ENCODE peak calls at places on chromosome 18, in eight cellular contexts. O is A549, A is K562, X is GM12878, Y is IMR-90, K is HepG2, S is SK-N-SH, P is H1. M is an unnamed sample.

GRCh38 chr18:27599202-27599829 is 414.2 kb upstream of the CHST9 start:
- DNase-seq in A (peak), Y (peak), X (no peak), S (peak), O (peak), P (no peak), K (peak), M (peak)

GRCh38 chr18:23752363-23752762 is 63.1 kb downstream of the LAMA3 start:
- DNase-seq in P (no peak), O (no peak), S (no peak), A (no peak), K (no peak), Y (no peak), X (no peak), M (no peak)

GRCh38 chr18:3457261-3457724 is 7.3 kb downstream of the TGIF1 start:
- DNase-seq in Y (no peak), P (no peak), A (no peak), O (no peak), K (no peak), S (no peak), X (no peak), M (no peak)

GRCh38 chr18:8987250-8987649 is 115.2 kb upstream of the NDUFV2 start:
- DNase-seq in S (no peak), O (no peak), P (no peak), A (no peak), X (no peak), K (no peak), Y (peak), M (no peak)

GRCh38 chr18:65746936-65747335 is 3.9 kb upstream of the CDH7 start:
- DNase-seq in A (no peak), K (no peak), Y (no peak), P (no peak), X (no peak), S (no peak), O (no peak), M (no peak)

GRCh38 chr18:26806224-26806623 is 59.3 kb downstream of the AQP4 start:
- DNase-seq in X (no peak), A (no peak), K (no peak), O (no peak), Y (no peak), P (no peak), S (no peak), M (no peak)

GRCh38 chr18:3212636-3213035 is 7.1 kb downstream of the MYOM1 start:
- DNase-seq in S (peak), K (no peak), X (no peak), P (no peak), Y (no peak), O (no peak), A (no peak), M (no peak)

GRCh38 chr18:40690062-40690461 is 1265.0 kb upstream of the PIK3C3 start:
- DNase-seq in S (no peak), Y (no peak), X (no peak), K (no peak), A (no peak), P (no peak), O (no peak), M (no peak)

GRCh38 chr18:42052137-42052708 is 97.2 kb downstream of the PIK3C3 start:
- DNase-seq in Y (peak), S (peak), O (no peak), X (no peak), P (no peak), A (no peak), K (no peak), M (no peak)

GRCh38 chr18:78521136-78521535 is 458.5 kb upstream of the SALL3 start:
- DNase-seq in A (no peak), S (no peak), X (no peak), O (no peak), P (no peak), Y (no peak), K (no peak), M (no peak)

GRCh38 chr18:58135170-58135569 is 91.1 kb downstream of the NEDD4L start:
- DNase-seq in X (peak), Y (peak), A (no peak), S (no peak), K (peak), P (no peak), O (no peak), M (no peak)

GRCh38 chr18:10320848-10321247 is 133.6 kb upstream of the APCDD1 start:
- DNase-seq in X (no peak), A (no peak), O (no peak), P (no peak), Y (peak), K (no peak), S (no peak), M (no peak)

GRCh38 chr18:38539871-38540270 is 974.3 kb upstream of the CELF4 start:
- DNase-seq in O (no peak), S (no peak), X (no peak), Y (no peak), K (no peak), A (no peak), P (no peak), M (no peak)

GRCh38 chr18:48997681-48997984 is 46.9 kb upstream of the SMAD7 start:
- DNase-seq in K (no peak), Y (no peak), O (no peak), X (no peak), S (no peak), A (no peak), P (no peak), M (no peak)

GRCh38 chr18:79384834-79385233 is 10.9 kb upstream of the NFATC1 start:
- DNase-seq in A (no peak), O (no peak), S (peak), X (no peak), Y (no peak), P (no peak), K (no peak), M (no peak)

GRCh38 chr18:73235491-73235890 is 367.7 kb upstream of the NETO1 start:
- DNase-seq in K (peak), P (peak), A (no peak), Y (peak), X (peak), O (peak), S (no peak), M (no peak)

GRCh38 chr18:59065684-59066083 is 74.0 kb upstream of the SEC11C start:
- DNase-seq in Y (no peak), X (no peak), K (no peak), P (no peak), A (no peak), O (no peak), S (no peak), M (no peak)

GRCh38 chr18:79912409-79912991 is 39.0 kb downstream of the SLC66A2 start:
- DNase-seq in K (no peak), Y (no peak), O (no peak), P (no peak), A (no peak), X (no peak), S (no peak), M (no peak)

GRCh38 chr18:7658701-7659100 is 91.6 kb downstream of the PTPRM start:
- DNase-seq in X (no peak), S (no peak), A (no peak), K (peak), O (no peak), Y (peak), P (no peak), M (no peak)

GRCh38 chr18:58044370-58045264 is 591 bp downstream of the NEDD4L start:
- DNase-seq in O (peak), P (no peak), A (peak), X (no peak), Y (peak), S (peak), K (no peak), M (peak)

GRCh38 chr18:67135981-67136380 is 380.5 kb downstream of the DSEL start:
- DNase-seq in K (no peak), O (no peak), S (no peak), A (no peak), P (no peak), Y (no peak), X (no peak), M (no peak)

GRCh38 chr18:7728297-7728696 is 161.2 kb downstream of the PTPRM start:
- DNase-seq in S (no peak), A (no peak), K (no peak), P (peak), X (no peak), Y (no peak), O (no peak), M (peak)

GRCh38 chr18:51251625-51252024 is 54.1 kb upstream of the MEX3C start:
- DNase-seq in A (no peak), S (no peak), Y (no peak), K (no peak), P (no peak), O (no peak), X (peak), M (no peak)

GRCh38 chr18:58882681-58883080 is 18.0 kb downstream of the ZNF532 start:
- DNase-seq in A (no peak), K (no peak), O (no peak), X (no peak), P (no peak), Y (peak), S (no peak), M (no peak)

GRCh38 chr18:62867521-62867920 is 152.2 kb downstream of the PHLPP1 start:
- DNase-seq in P (no peak), K (no peak), Y (no peak), O (no peak), A (no peak), S (no peak), X (no peak), M (no peak)

GRCh38 chr18:43312891-43313290 is 35.6 kb upstream of the SYT4 start:
- DNase-seq in X (no peak), A (no peak), K (no peak), O (no peak), P (no peak), Y (no peak), S (no peak), M (no peak)

GRCh38 chr18:48674198-48674721 is 135.4 kb downstream of the CTIF start:
- DNase-seq in A (no peak), O (no peak), P (no peak), S (no peak), Y (peak), X (no peak), K (peak), M (no peak)

GRCh38 chr18:59719533-59720325 is 22.5 kb upstream of the CCBE1 start:
- DNase-seq in K (no peak), Y (peak), X (no peak), O (no peak), S (no peak), A (no peak), P (no peak), M (no peak)

GRCh38 chr18:73232933-73233332 is 365.1 kb upstream of the NETO1 start:
- DNase-seq in Y (no peak), K (no peak), P (no peak), O (no peak), A (no peak), X (peak), S (no peak), M (no peak)

GRCh38 chr18:63951302-63951705 is 2.2 kb downstream of the HMSD start:
- DNase-seq in X (no peak), O (no peak), P (no peak), K (no peak), S (no peak), A (no peak), Y (peak), M (no peak)

GRCh38 chr18:79515944-79516351 is 120.2 kb downstream of the NFATC1 start:
- DNase-seq in A (peak), O (no peak), K (peak), X (no peak), Y (no peak), P (no peak), S (no peak), M (no peak)

GRCh38 chr18:49878567-49878966 is 65.2 kb upstream of the ACAA2 start:
- DNase-seq in Y (peak), X (no peak), S (no peak), O (no peak), P (no peak), K (no peak), A (no peak), M (no peak)

GRCh38 chr18:10477121-10477862 is 22.9 kb downstream of the APCDD1 start:
- DNase-seq in O (no peak), K (no peak), Y (no peak), X (no peak), A (no peak), P (no peak), S (no peak), M (no peak)

GRCh38 chr18:64203295-64203694 is 54.4 kb upstream of the LINC00305 start:
- DNase-seq in A (no peak), K (no peak), Y (no peak), S (no peak), O (no peak), X (no peak), P (no peak), M (no peak)

GRCh38 chr18:11066038-11066437 is 83.3 kb downstream of the PIEZO2 start:
- DNase-seq in K (no peak), A (no peak), S (no peak), P (no peak), X (no peak), Y (no peak), O (no peak), M (no peak)

GRCh38 chr18:78596794-78597193 is 382.8 kb upstream of the SALL3 start:
- DNase-seq in Y (no peak), P (peak), A (no peak), K (no peak), X (no peak), O (no peak), S (no peak), M (no peak)

GRCh38 chr18:34223893-34224422 is 755 bp downstream of the NOL4 start:
- DNase-seq in A (no peak), X (no peak), O (no peak), S (peak), Y (no peak), K (no peak), P (no peak), M (no peak)

GRCh38 chr18:32308493-32309120 is 118.8 kb downstream of the MEP1B start:
- DNase-seq in S (no peak), X (no peak), Y (peak), P (no peak), O (peak), K (no peak), A (no peak), M (no peak)
- TF ChIP-seq USF2 in S (no peak), X (no peak), Y (no peak), P (no peak), O (no peak), K (no peak), A (no peak), M (no peak)

GRCh38 chr18:44411277-44411900 is 269.3 kb upstream of the SETBP1 start:
- DNase-seq in S (no peak), P (no peak), Y (no peak), A (no peak), X (no peak), O (no peak), K (no peak), M (no peak)
- TF ChIP-seq USF2 in S (no peak), P (no peak), Y (no peak), A (no peak), X (no peak), O (no peak), K (no peak), M (no peak)

GRCh38 chr18:37380546-37381110 is 185.0 kb downstream of the CELF4 start:
- DNase-seq in O (no peak), K (no peak), X (no peak), A (no peak), Y (no peak), P (no peak), S (no peak), M (no peak)

GRCh38 chr18:37381554-37381953 is 184.0 kb downstream of the CELF4 start:
- DNase-seq in X (no peak), K (no peak), A (no peak), P (no peak), O (no peak), S (no peak), Y (no peak), M (peak)

GRCh38 chr18:37383789-37384151 is 181.8 kb downstream of the CELF4 start:
- DNase-seq in O (no peak), A (no peak), S (no peak), X (no peak), Y (no peak), P (no peak), K (no peak), M (no peak)

GRCh38 chr18:37385846-37386435 is 179.7 kb downstream of the CELF4 start:
- DNase-seq in Y (peak), X (no peak), K (peak), O (no peak), A (peak), S (peak), P (no peak), M (no peak)

DNA sequence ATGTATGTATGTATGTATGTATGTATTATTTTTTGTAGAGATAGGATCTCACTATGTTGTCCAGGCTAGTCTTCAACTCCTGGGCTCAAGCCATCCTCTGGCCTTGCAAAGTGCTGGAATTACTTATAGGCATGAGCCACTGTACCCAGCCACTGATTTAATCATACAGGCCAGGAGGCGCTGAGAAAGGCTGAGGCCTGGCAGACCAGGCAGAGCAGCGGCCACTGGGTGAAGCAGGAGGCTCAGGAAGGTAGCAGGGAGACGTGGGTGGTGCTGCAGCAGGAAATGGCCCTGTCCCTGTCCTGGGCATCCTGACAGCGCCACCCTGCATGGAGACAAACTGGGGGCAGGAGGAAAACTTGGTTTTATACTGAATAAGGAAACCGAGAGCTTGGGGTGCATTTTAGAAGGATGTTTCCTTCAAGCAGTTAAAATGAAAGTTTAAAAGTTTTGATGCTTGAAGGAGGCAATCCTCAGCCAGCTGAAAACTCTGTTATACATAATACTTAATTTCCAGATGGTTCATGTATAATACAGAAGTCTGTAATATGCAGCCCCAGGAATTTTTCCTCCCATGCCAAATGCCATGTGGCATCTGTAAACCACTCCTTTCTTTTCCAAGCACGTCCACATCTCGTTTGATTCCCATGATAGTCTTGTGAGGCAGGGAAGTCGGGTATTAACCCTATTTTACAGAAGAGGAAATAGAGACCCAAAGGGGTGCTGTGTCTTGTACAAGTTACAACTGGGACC is 182.4 kb downstream of the CELF4 start:
- DNase-seq in K (no peak), Y (no peak), P (no peak), X (no peak), O (no peak), S (peak), A (no peak), M (no peak)
- TF ChIP-seq USF2 in K (no peak), Y (no peak), P (no peak), X (no peak), O (no peak), S (no peak), A (no peak), M (no peak)

DNA sequence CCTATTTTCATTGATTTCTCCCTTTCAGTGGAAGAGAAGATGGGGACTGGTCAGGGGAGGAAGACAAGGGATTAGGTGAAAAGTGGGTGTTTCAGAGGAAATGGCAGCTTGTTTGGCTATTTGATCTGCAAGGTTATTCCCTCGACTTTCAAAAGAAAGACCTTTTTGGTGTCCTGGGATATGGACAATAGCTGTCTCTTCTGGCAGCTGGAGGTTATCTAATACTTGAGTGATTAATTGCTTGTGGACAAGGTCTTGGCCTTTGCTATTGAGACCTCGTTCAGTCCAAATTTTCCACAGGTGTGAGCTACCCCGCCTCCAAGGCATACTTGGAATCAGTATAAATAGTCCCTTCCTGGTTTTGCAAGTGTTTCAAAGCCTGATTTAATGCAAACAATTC is 33.3 kb upstream of the TRAPPC8 start:
- DNase-seq in P (no peak), A (no peak), Y (no peak), S (no peak), O (no peak), K (no peak), X (no peak), M (no peak)
- TF ChIP-seq USF2 in P (no peak), A (no peak), Y (no peak), S (no peak), O (no peak), K (no peak), X (no peak), M (no peak)

GRCh38 chr18:46754661-46755292 is 2.1 kb downstream of the ST8SIA5 start:
- DNase-seq in K (peak), S (no peak), P (no peak), X (no peak), Y (no peak), A (no peak), O (no peak), M (peak)

GRCh38 chr18:46756172-46756558 is 688 bp downstream of the ST8SIA5 start:
- DNase-seq in S (peak), X (no peak), Y (no peak), K (no peak), O (no peak), A (no peak), P (no peak), M (no peak)

GRCh38 chr18:46751882-46752281 is 5.0 kb downstream of the ST8SIA5 start:
- DNase-seq in X (no peak), P (no peak), K (no peak), A (no peak), O (no peak), S (no peak), Y (no peak), M (no peak)

GRCh38 chr18:46755315-46756171 is 1.3 kb downstream of the ST8SIA5 start:
- DNase-seq in O (no peak), S (peak), P (no peak), X (no peak), K (no peak), Y (no peak), A (no peak), M (no peak)

GRCh38 chr18:46754188-46754587 is 2.7 kb downstream of the ST8SIA5 start:
- DNase-seq in A (no peak), O (no peak), P (no peak), K (no peak), X (peak), S (no peak), Y (no peak), M (no peak)
- TF ChIP-seq USF2 in A (no peak), O (no peak), P (no peak), K (no peak), X (no peak), S (no peak), Y (no peak), M (no peak)

GRCh38 chr18:12518832-12519534 is 111.3 kb downstream of the PRELID3A start:
- DNase-seq in Y (peak), K (no peak), A (no peak), P (no peak), O (no peak), S (no peak), X (no peak), M (no peak)

GRCh38 chr18:12517142-12517541 is 109.4 kb downstream of the PRELID3A start:
- DNase-seq in X (no peak), A (no peak), Y (no peak), P (no peak), K (no peak), S (no peak), O (no peak), M (no peak)

GRCh38 chr18:12516049-12516677 is 108.4 kb downstream of the PRELID3A start:
- DNase-seq in P (no peak), O (no peak), X (no peak), A (peak), K (no peak), Y (peak), S (no peak), M (no peak)

GRCh38 chr18:12520442-12520992 is 112.8 kb downstream of the PRELID3A start:
- DNase-seq in O (no peak), X (no peak), Y (peak), S (peak), K (no peak), A (no peak), P (no peak), M (no peak)

DNA sequence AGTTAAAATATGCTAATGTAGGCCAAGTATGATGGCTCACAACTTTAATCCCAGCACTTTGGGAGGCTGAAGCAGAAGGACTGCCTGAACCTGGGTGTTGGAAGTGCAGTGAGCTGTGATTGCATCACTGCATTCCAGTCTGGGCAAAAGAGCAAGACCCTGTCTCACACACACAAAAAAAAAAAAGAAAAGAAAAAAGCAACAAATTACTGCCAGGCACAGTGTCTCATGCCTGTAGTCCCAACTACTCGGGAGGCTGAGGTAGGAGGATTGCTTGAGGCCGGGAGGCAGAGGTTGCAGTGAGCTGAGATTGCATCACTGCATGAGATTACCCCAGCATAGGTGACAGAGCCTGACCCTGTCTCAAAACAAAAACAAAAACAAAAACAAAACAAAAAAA is 110.6 kb downstream of the PRELID3A start:
- DNase-seq in S (no peak), P (no peak), X (no peak), K (peak), Y (peak), A (no peak), O (no peak), M (no peak)
- TF ChIP-seq USF2 in S (no peak), P (no peak), X (no peak), K (no peak), Y (no peak), A (no peak), O (no peak), M (no peak)